ENCODE peak calls at places on chromosome 9, in eight cellular contexts. B is glutamatergic neuron; W is astrocyte of the cerebellum; F is activated CD8-positive, alpha-beta T cell treated with anti-CD3 and anti-CD28 coated beads for 36 hours; M is astrocyte of the spinal cord; D is HFF-Myc; E is heart right ventricle; Y is A549. K is an unnamed sample.
A peak's percentile ranks its signal among the peaks of the same experiment; 100 is the strongest.

GRCh38 chr9:89756891-89757537 is 152.2 kb downstream of the GADD45G start:
- DNase-seq in F (no peak), B (no peak), M (no peak), E (peak; percentile 65), D (no peak), W (no peak), Y (no peak), K (no peak)

GRCh38 chr9:38048319-38048969 is 20.6 kb downstream of the SHB start:
- DNase-seq in F (no peak), B (no peak), E (no peak), D (no peak), Y (no peak), M (peak; percentile 57), W (no peak), K (no peak)

GRCh38 chr9:99226054-99226453 is 4.0 kb downstream of the SEC61B start:
- DNase-seq in W (no peak), Y (no peak), F (no peak), D (no peak), E (no peak), B (no peak), M (no peak), K (no peak)

GRCh38 chr9:1536522-1537170 is 478.5 kb upstream of the SMARCA2 start:
- DNase-seq in F (no peak), D (no peak), W (no peak), B (no peak), Y (no peak), E (no peak), M (no peak), K (no peak)

GRCh38 chr9:87505869-87506678 is 8.4 kb downstream of the DAPK1 start:
- DNase-seq in W (no peak), D (no peak), M (no peak), B (no peak), E (no peak), Y (no peak), F (no peak), K (no peak)

GRCh38 chr9:110027624-110028023 is 180.3 kb downstream of the C9orf152 start:
- DNase-seq in F (no peak), B (no peak), W (no peak), Y (no peak), E (peak; percentile 49), D (peak; percentile 65), M (peak; percentile 90), K (no peak)

GRCh38 chr9:125650271-125650737 is 56.7 kb downstream of the MAPKAP1 start:
- DNase-seq in E (no peak), B (no peak), W (no peak), D (no peak), F (peak; percentile 44), Y (no peak), M (peak; percentile 43), K (no peak)

GRCh38 chr9:117030254-117030768 is 343.2 kb downstream of the TRIM32 start:
- DNase-seq in W (no peak), D (no peak), F (no peak), M (no peak), B (no peak), Y (no peak), E (no peak), K (no peak)

GRCh38 chr9:75019022-75019421 is 9.1 kb downstream of the CARNMT1 start:
- DNase-seq in D (no peak), E (no peak), W (no peak), B (no peak), F (no peak), M (no peak), Y (no peak), K (no peak)

GRCh38 chr9:17725399-17726010 is 146.6 kb downstream of the SH3GL2 start:
- DNase-seq in F (no peak), M (no peak), W (no peak), B (no peak), Y (no peak), E (no peak), D (no peak), K (no peak)

GRCh38 chr9:121915304-121915625 is 177.8 kb downstream of the TTLL11 start:
- DNase-seq in F (no peak), Y (no peak), B (no peak), W (no peak), D (no peak), M (no peak), E (no peak), K (no peak)

GRCh38 chr9:136111190-136111589 is 7.5 kb downstream of the TMEM250 start:
- DNase-seq in M (no peak), Y (no peak), B (no peak), F (no peak), D (no peak), E (no peak), W (no peak), K (no peak)

GRCh38 chr9:124632077-124632621 is 125.0 kb upstream of the NR5A1 start:
- DNase-seq in B (no peak), Y (no peak), M (peak; percentile 41), D (peak; percentile 36), E (no peak), W (no peak), F (no peak), K (no peak)

GRCh38 chr9:129399301-129399990 is 221.4 kb upstream of the IER5L start:
- DNase-seq in W (no peak), B (no peak), M (no peak), D (no peak), Y (no peak), F (no peak), E (no peak), K (no peak)

GRCh38 chr9:109206670-109207069 is 39.6 kb upstream of the FRRS1L start:
- DNase-seq in F (no peak), W (no peak), Y (no peak), E (no peak), D (no peak), B (no peak), M (no peak), K (no peak)

GRCh38 chr9:128118971-128119665 is 8.4 kb downstream of the PTGES2 start:
- DNase-seq in E (no peak), F (no peak), D (no peak), W (no peak), Y (no peak), B (peak; percentile 45), M (no peak), K (no peak)

GRCh38 chr9:73042155-73042554 is 89.3 kb upstream of the ALDH1A1 start:
- DNase-seq in Y (no peak), F (no peak), E (no peak), D (no peak), M (no peak), B (no peak), W (peak; percentile 19), K (no peak)

GRCh38 chr9:86801246-86801645 is 146.1 kb downstream of the GAS1 start:
- DNase-seq in B (no peak), E (no peak), D (no peak), F (no peak), Y (no peak), W (peak; percentile 35), M (peak; percentile 41), K (no peak)

GRCh38 chr9:131992906-131993657 is 86.6 kb downstream of the MED27 start:
- DNase-seq in W (no peak), Y (no peak), D (no peak), E (no peak), F (no peak), B (peak; percentile 51), M (no peak), K (no peak)

GRCh38 chr9:97980479-97980803 is 2.7 kb upstream of the ANP32B start:
- DNase-seq in E (peak; percentile 48), F (no peak), Y (no peak), B (no peak), D (no peak), W (no peak), M (no peak), K (no peak)

GRCh38 chr9:95087659-95088242 is 229.8 kb downstream of the FANCC start:
- DNase-seq in B (no peak), E (no peak), D (no peak), M (no peak), W (no peak), Y (peak; percentile 42), F (peak; percentile 10), K (no peak)
- TF ChIP-seq CTCF in B (no peak), E (no peak), D (peak; percentile 20), M (peak; percentile 24), W (peak; percentile 23), Y (peak; percentile 31), F (no peak), K (no peak)

DNA sequence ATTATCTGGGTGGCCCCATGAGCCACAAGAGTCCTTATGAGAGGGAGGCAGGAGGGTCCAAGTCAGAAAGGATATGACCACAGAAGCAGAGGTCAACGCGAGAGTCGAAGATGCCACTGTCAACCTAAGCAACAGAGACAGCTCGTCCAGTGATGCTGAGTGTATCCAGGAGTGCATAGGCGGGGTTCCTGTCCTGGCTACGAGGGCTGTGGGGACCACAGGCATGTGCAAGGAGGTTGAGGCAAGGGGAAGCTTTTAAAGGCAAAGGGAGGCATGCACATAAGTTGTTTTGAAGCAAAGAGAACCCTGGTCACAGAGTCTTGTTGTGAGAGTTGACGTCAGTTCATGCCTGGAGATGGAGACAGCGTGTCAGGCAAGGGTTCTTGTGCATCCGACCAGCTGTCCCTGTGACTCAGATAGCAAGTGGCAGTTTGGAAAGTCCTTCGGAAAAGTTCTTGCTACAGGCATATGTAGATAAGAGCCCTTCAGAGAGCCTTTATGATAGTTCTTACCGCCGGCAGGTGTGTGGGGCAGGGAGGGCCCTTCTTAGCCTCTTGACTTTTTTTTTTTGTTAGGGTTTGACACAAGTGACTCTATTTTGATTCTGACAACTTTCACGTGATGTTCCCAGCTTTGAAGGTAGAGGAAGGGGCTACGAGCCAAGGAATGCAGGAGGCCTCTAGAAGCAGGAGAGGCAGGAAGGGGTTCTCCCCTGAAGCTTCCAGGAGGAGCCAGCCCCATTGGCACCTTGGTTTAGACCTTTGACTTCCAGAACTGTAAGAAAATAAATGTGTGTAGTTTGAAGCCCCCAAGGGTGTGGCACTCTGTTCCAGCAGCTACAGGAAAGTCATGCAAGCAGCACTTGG is 66.0 kb upstream of the FCN1 start:
- DNase-seq in D (no peak), W (no peak), F (no peak), Y (no peak), B (no peak), E (no peak), M (no peak), K (peak; percentile 27)
- TF ChIP-seq CTCF in D (peak; percentile 1), W (no peak), F (no peak), Y (no peak), B (no peak), E (no peak), M (no peak), K (no peak)

GRCh38 chr9:71285191-71285656 is 163.8 kb upstream of the TRPM3 start:
- DNase-seq in B (peak; percentile 27), F (peak; percentile 41), E (peak; percentile 46), W (peak; percentile 47), M (peak; percentile 71), D (peak; percentile 50), Y (peak; percentile 23), K (no peak)
- TF ChIP-seq CTCF in B (peak; percentile 88), F (peak; percentile 82), E (peak; percentile 78), W (peak; percentile 93), M (peak; percentile 92), D (peak; percentile 84), Y (peak; percentile 89), K (peak; percentile 90)

DNA sequence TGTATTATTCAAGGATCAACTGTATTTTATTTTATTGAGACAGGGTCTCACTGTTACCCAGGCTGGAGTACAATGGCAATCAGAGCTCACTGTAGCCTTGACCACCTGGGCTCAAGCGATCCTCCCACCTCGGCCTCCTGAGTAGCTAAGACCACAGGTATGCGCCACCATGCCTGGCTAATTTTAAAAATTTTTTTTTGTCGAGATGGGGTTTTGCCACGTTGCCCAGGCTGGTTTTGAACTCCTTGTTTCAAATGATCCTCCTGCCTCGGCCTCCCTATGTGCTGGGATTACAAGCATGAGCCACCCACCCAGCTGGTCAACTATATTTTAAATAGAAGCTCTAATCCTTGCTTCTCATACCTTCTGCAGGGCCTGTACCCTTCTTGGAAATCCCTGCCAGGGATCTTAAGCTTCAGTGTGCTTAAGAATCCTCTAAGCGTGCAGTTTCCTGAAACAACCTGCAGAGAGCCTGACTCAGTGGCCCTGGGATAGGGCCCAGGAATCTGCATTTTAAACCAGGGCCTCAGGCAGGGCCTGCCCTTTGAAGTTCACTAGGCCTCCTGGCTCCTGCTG is 2.9 kb downstream of the AKNA start:
- DNase-seq in M (no peak), B (no peak), F (no peak), Y (no peak), W (no peak), D (no peak), E (no peak), K (no peak)
- TF ChIP-seq CTCF in M (no peak), B (no peak), F (no peak), Y (no peak), W (no peak), D (no peak), E (no peak), K (no peak)

K was measured in type B pancreatic cell.